ENCODE peak calls at places on chromosome 18, in six cellular contexts. A is H1, X is GM23248, F is MM.1S, L is PC-3, U is neural progenitor cell. B is an unnamed sample. For H3K27me3, the result is how much of the 10 kb centered on the place peaks cover.

GRCh38 chr18:7946724-7947377 is 379.7 kb downstream of the PTPRM start:
- DNase-seq in U (peak), X (peak), A (no peak), F (no peak), L (peak), B (peak)

GRCh38 chr18:37390687-37391086 is 174.9 kb downstream of the CELF4 start:
- DNase-seq in F (no peak), U (no peak), L (no peak), X (no peak), A (no peak), B (no peak)

GRCh38 chr18:24704921-24705620 is 244.6 kb downstream of the HRH4 start:
- DNase-seq in F (no peak), U (no peak), L (no peak), X (peak), A (no peak), B (peak)

GRCh38 chr18:2905802-2906521 is 59.2 kb downstream of the EMILIN2 start:
- DNase-seq in L (peak), A (no peak), X (peak), U (peak), F (no peak), B (no peak)

GRCh38 chr18:61360440-61361383 is 27.5 kb downstream of the CDH20 start:
- DNase-seq in L (no peak), U (no peak), F (peak), A (no peak), X (no peak), B (no peak)

GRCh38 chr18:1002653-1003178 is 98.0 kb downstream of the ADCYAP1 start:
- DNase-seq in U (no peak), F (no peak), X (peak), L (peak), A (no peak), B (peak)

GRCh38 chr18:62187543-62188378 is 706 bp downstream of the RELCH start:
- DNase-seq in A (no peak), U (peak), F (peak), L (peak), X (peak), B (peak)

GRCh38 chr18:76823574-76823973 is 1.2 kb downstream of the ZNF236 start:
- DNase-seq in F (no peak), U (peak), X (peak), L (no peak), A (no peak), B (peak)

GRCh38 chr18:59383831-59384230 is 24.8 kb upstream of the LMAN1 start:
- DNase-seq in F (no peak), X (no peak), U (peak), A (no peak), L (no peak), B (no peak)

GRCh38 chr18:36850527-36851201 is 21.7 kb downstream of the KIAA1328 start:
- DNase-seq in A (no peak), L (peak), X (peak), F (no peak), U (no peak), B (peak)

GRCh38 chr18:48825101-48825745 is 125.5 kb downstream of the SMAD7 start:
- DNase-seq in A (no peak), X (peak), U (no peak), L (no peak), F (no peak), B (peak)

GRCh38 chr18:13219576-13219975 is 1.0 kb downstream of the LDLRAD4 start:
- DNase-seq in L (no peak), X (no peak), U (no peak), A (no peak), F (no peak), B (no peak)

GRCh38 chr18:13217466-13217961 is 1.0 kb upstream of the LDLRAD4 start:
- DNase-seq in L (no peak), X (peak), F (peak), A (no peak), U (peak), B (peak)

GRCh38 chr18:13219012-13219396 is 444 bp downstream of the LDLRAD4 start:
- DNase-seq in U (peak), F (no peak), X (no peak), L (no peak), A (no peak), B (no peak)

GRCh38 chr18:13217971-13218375 is 587 bp upstream of the LDLRAD4 start:
- DNase-seq in L (no peak), F (no peak), A (no peak), X (no peak), U (peak), B (no peak)

DNA sequence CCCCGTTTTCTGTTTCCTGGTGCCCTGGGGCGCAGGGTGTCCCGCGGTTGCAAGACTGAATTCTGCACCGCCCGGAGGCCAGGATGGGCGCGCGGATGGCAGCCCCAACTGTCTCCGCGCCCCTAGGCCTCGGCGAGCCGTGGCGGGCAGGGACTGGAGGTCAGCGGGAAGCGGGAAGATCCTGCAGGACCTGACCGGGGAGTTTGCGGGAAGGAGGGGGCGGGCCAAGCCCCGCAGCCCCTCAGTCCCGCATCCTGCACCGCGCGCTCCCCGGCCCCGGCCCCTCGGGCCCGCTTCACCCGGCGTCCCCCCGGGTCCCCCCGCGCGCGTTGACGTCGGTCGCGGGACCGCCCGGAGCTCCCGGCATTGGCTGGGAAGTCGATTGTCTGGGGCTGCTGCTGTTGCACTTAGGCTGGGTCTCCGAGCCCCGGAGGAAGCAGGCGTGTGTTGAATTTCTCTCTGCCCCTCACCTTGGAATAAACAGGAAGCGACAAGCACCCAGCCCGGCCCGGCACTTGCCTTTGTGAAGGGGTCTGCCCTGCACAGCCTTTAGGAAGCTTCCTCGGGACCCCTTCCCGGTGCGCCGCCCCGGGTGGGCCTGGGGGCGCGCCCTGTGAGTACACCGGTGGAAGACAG is at the start of gene LDLRAD4:
- DNase-seq in A (no peak), F (no peak), L (no peak), X (peak), U (peak), B (no peak)
- TF ChIP-seq EZH2 in A (peak), F (no peak), L (peak), X (peak), U (peak), B (peak)

DNA sequence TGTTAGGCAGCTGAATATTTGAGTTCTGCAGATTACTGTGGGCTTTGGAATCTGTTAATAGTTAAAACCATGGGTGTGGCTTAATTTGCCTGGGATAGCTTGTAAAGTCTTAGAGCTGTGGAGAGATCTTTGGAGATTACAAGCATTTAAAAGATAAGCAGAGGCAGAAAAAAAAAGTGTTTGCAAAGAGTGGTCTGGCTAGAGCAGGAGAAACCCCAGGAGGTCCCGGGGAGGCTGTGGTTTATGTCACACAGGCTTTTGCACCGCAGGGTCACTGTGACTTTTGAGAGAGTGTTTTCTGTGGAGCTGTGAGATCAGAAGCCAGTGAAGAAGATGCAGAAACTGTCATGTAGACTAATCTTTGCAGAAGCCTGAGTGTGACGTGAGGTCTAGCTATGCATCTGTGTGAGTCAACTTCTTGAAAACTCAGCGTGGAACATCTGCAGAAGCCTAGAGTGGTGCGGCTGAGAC is 49.0 kb downstream of the SETBP1 start:
- DNase-seq in F (no peak), X (peak), U (no peak), A (no peak), L (no peak), B (peak)
- H3K27me3 ChIP-seq in F (under half), X (under half), U (under half), A (under half), L (under half), B (under half)

GRCh38 chr18:56891116-56891515 is 240.0 kb downstream of the WDR7 start:
- DNase-seq in A (no peak), U (no peak), L (no peak), X (peak), F (no peak), B (no peak)

GRCh38 chr18:56889621-56890020 is 238.5 kb downstream of the WDR7 start:
- DNase-seq in X (no peak), L (no peak), U (no peak), F (no peak), A (no peak), B (peak)

GRCh38 chr18:56891870-56892269 is 240.7 kb downstream of the WDR7 start:
- DNase-seq in X (no peak), A (no peak), U (no peak), F (no peak), L (no peak), B (no peak)

GRCh38 chr18:56888978-56889377 is 237.8 kb downstream of the WDR7 start:
- DNase-seq in X (no peak), U (no peak), F (no peak), L (no peak), A (no peak), B (no peak)

GRCh38 chr18:56890632-56891031 is 239.5 kb downstream of the WDR7 start:
- DNase-seq in A (no peak), X (peak), L (peak), F (no peak), U (no peak), B (peak)
- TF ChIP-seq EZH2 in A (no peak), X (no peak), L (no peak), F (no peak), U (no peak), B (no peak)

GRCh38 chr18:57441395-57441794 is 6.2 kb downstream of the ONECUT2 start:
- DNase-seq in U (peak), X (peak), F (no peak), L (no peak), A (no peak), B (peak)
- H3K27me3 ChIP-seq in U (half or more), X (half or more), F (under half), L (under half), A (half or more), B (half or more)

GRCh38 chr18:63198868-63199742 is 120.5 kb downstream of the BCL2 start:
- DNase-seq in L (no peak), A (no peak), X (no peak), F (no peak), U (no peak), B (no peak)
- TF ChIP-seq EZH2 in L (no peak), A (no peak), X (no peak), F (no peak), U (no peak), B (no peak)

B was measured in astrocyte.